ENCODE peak calls at places on chromosome 6, in four cellular contexts. U is activated CD4-positive, alpha-beta T cell treated with anti-CD3 and anti-CD28 coated beads, Interleukin-2, amount 50 U/mL, for 24 hours; F is spleen; N is nephron progenitor cell. R is an unnamed sample.

GRCh38 chr6:132960720-132961119 is 146.4 kb downstream of the RPS12 start:
- DNase-seq in U (no peak), N (no peak), F (no peak), R (no peak)

GRCh38 chr6:14786455-14786854 is 459.4 kb upstream of the JARID2 start:
- DNase-seq in F (no peak), N (no peak), U (no peak), R (no peak)

GRCh38 chr6:163900570-163900969 is 486.1 kb downstream of the QKI start:
- DNase-seq in N (no peak), U (no peak), F (no peak), R (no peak)

GRCh38 chr6:156718647-156719394 is 58.4 kb upstream of the ARID1B start:
- DNase-seq in F (no peak), N (no peak), U (no peak), R (no peak)

GRCh38 chr6:156450421-156450820 is 326.8 kb upstream of the ARID1B start:
- DNase-seq in U (no peak), N (no peak), F (no peak), R (no peak)

GRCh38 chr6:95847061-95847460 is 168.7 kb upstream of the FUT9 start:
- DNase-seq in U (no peak), N (no peak), F (no peak), R (no peak)

GRCh38 chr6:140274548-140274947 is 900.1 kb upstream of the CITED2 start:
- DNase-seq in N (no peak), F (no peak), U (no peak), R (no peak)

GRCh38 chr6:158629376-158630221 is 14.9 kb downstream of the DYNLT1 start:
- DNase-seq in N (peak), U (no peak), F (no peak), R (no peak)

GRCh38 chr6:154239392-154239791 is 117.2 kb downstream of the IPCEF1 start:
- DNase-seq in F (no peak), U (peak), N (no peak), R (no peak)

GRCh38 chr6:148177589-148178233 is 164.9 kb upstream of the SASH1 start:
- DNase-seq in N (peak), U (no peak), F (no peak), R (no peak)

GRCh38 chr6:37643851-37644672 is 53.6 kb downstream of the MDGA1 start:
- DNase-seq in F (no peak), U (no peak), N (no peak), R (no peak)

GRCh38 chr6:13418838-13419237 is 68.6 kb downstream of the GFOD1 start:
- DNase-seq in F (no peak), N (no peak), U (no peak), R (no peak)

GRCh38 chr6:118744261-118744941 is 93.0 kb upstream of the CEP85L start:
- DNase-seq in N (no peak), U (no peak), F (no peak), R (no peak)

GRCh38 chr6:16800942-16801341 is 39.7 kb upstream of the ATXN1 start:
- DNase-seq in F (no peak), N (no peak), U (no peak), R (no peak)

GRCh38 chr6:36545767-36546663 is 1.3 kb downstream of the STK38 start:
- DNase-seq in N (no peak), U (peak), F (no peak), R (no peak)

GRCh38 chr6:150490586-150490985 is 109.1 kb upstream of the PLEKHG1 start:
- DNase-seq in U (no peak), F (no peak), N (no peak), R (no peak)

GRCh38 chr6:152720964-152721363 is 23.3 kb downstream of the MYCT1 start:
- DNase-seq in F (no peak), N (no peak), U (no peak), R (no peak)

R was measured in chondrocyte.